ENCODE peak calls at places on chromosome 16, in five cellular contexts. One of them, this sample, is unnamed.

GRCh38 chr16:89138513-89138795 is 33.1 kb upstream of the CDH15 start:
- DNase-seq in gastrocnemius medialis: no peak
- DNase-seq in right lobe of liver: no peak
- DNase-seq in mucosa of descending colon: peak; percentile 4
- DNase-seq in MCF 10A: no peak
- DNase-seq in this sample: no peak

GRCh38 chr16:4474192-4474961 is at the start of gene NMRAL1:
- DNase-seq in gastrocnemius medialis: peak; percentile 65
- DNase-seq in right lobe of liver: peak; percentile 91
- DNase-seq in mucosa of descending colon: peak; percentile 94
- DNase-seq in MCF 10A: peak; percentile 94
- DNase-seq in this sample: peak; percentile 81

GRCh38 chr16:25691519-25692091 is at the start of gene HS3ST4:
- DNase-seq in gastrocnemius medialis: no peak
- DNase-seq in right lobe of liver: no peak
- DNase-seq in mucosa of descending colon: no peak
- DNase-seq in MCF 10A: no peak
- DNase-seq in this sample: no peak

GRCh38 chr16:80971814-80972213 is 34.9 kb downstream of the CMC2 start:
- DNase-seq in gastrocnemius medialis: no peak
- DNase-seq in right lobe of liver: no peak
- DNase-seq in mucosa of descending colon: no peak
- DNase-seq in MCF 10A: no peak
- DNase-seq in this sample: no peak

GRCh38 chr16:9338510-9338909 is 247.1 kb downstream of the HAPSTR1 start:
- DNase-seq in gastrocnemius medialis: no peak
- DNase-seq in right lobe of liver: no peak
- DNase-seq in mucosa of descending colon: no peak
- DNase-seq in MCF 10A: no peak
- DNase-seq in this sample: no peak

GRCh38 chr16:83356266-83356665 is 451.5 kb upstream of the HSBP1 start:
- DNase-seq in gastrocnemius medialis: no peak
- DNase-seq in right lobe of liver: no peak
- DNase-seq in mucosa of descending colon: no peak
- DNase-seq in MCF 10A: peak; percentile 77
- DNase-seq in this sample: no peak

GRCh38 chr16:54288592-54289241 is 2.1 kb upstream of the IRX3 start:
- DNase-seq in gastrocnemius medialis: no peak
- DNase-seq in right lobe of liver: no peak
- DNase-seq in mucosa of descending colon: no peak
- DNase-seq in MCF 10A: no peak
- DNase-seq in this sample: no peak

GRCh38 chr16:13767215-13767614 is 152.7 kb upstream of the ERCC4 start:
- DNase-seq in gastrocnemius medialis: no peak
- DNase-seq in right lobe of liver: no peak
- DNase-seq in mucosa of descending colon: no peak
- DNase-seq in MCF 10A: peak; percentile 24
- DNase-seq in this sample: no peak

GRCh38 chr16:27169511-27170071 is 33.7 kb upstream of the KDM8 start:
- DNase-seq in gastrocnemius medialis: no peak
- DNase-seq in right lobe of liver: no peak
- DNase-seq in mucosa of descending colon: no peak
- DNase-seq in MCF 10A: peak; percentile 23
- DNase-seq in this sample: no peak

GRCh38 chr16:78096386-78096785 is 3.1 kb upstream of the WWOX start:
- DNase-seq in gastrocnemius medialis: no peak
- DNase-seq in right lobe of liver: no peak
- DNase-seq in mucosa of descending colon: no peak
- DNase-seq in MCF 10A: peak; percentile 15
- DNase-seq in this sample: no peak

GRCh38 chr16:30113031-30113710 is at the start of gene GDPD3:
- DNase-seq in gastrocnemius medialis: no peak
- DNase-seq in right lobe of liver: no peak
- DNase-seq in mucosa of descending colon: peak; percentile 92
- DNase-seq in MCF 10A: peak; percentile 50
- DNase-seq in this sample: no peak

GRCh38 chr16:63625141-63625540 is 1496.7 kb downstream of the CDH11 start:
- DNase-seq in gastrocnemius medialis: no peak
- DNase-seq in right lobe of liver: no peak
- DNase-seq in mucosa of descending colon: no peak
- DNase-seq in MCF 10A: peak; percentile 22
- DNase-seq in this sample: no peak

GRCh38 chr16:24253192-24253591 is 2.9 kb upstream of the CACNG3 start:
- DNase-seq in gastrocnemius medialis: no peak
- DNase-seq in right lobe of liver: no peak
- DNase-seq in mucosa of descending colon: no peak
- DNase-seq in MCF 10A: peak; percentile 60
- DNase-seq in this sample: no peak

GRCh38 chr16:14300631-14301149 is 229.6 kb downstream of the MRTFB start:
- DNase-seq in gastrocnemius medialis: peak; percentile 74
- DNase-seq in right lobe of liver: peak; percentile 79
- DNase-seq in mucosa of descending colon: peak; percentile 63
- DNase-seq in MCF 10A: peak; percentile 85
- DNase-seq in this sample: no peak

GRCh38 chr16:47045023-47045422 is 71.5 kb upstream of the DNAJA2 start:
- DNase-seq in gastrocnemius medialis: no peak
- DNase-seq in right lobe of liver: no peak
- DNase-seq in mucosa of descending colon: no peak
- DNase-seq in MCF 10A: no peak
- DNase-seq in this sample: no peak

GRCh38 chr16:47045459-47045858 is 72.0 kb upstream of the DNAJA2 start:
- DNase-seq in gastrocnemius medialis: no peak
- DNase-seq in right lobe of liver: no peak
- DNase-seq in mucosa of descending colon: no peak
- DNase-seq in MCF 10A: no peak
- DNase-seq in this sample: no peak

GRCh38 chr16:47046726-47047602 is 73.5 kb upstream of the DNAJA2 start:
- DNase-seq in gastrocnemius medialis: no peak
- DNase-seq in right lobe of liver: no peak
- DNase-seq in mucosa of descending colon: no peak
- DNase-seq in MCF 10A: no peak
- DNase-seq in this sample: no peak

GRCh38 chr16:47043200-47043599 is 69.7 kb upstream of the DNAJA2 start:
- DNase-seq in gastrocnemius medialis: no peak
- DNase-seq in right lobe of liver: no peak
- DNase-seq in mucosa of descending colon: no peak
- DNase-seq in MCF 10A: no peak
- DNase-seq in this sample: no peak

GRCh38 chr16:47043970-47044684 is 70.7 kb upstream of the DNAJA2 start:
- DNase-seq in gastrocnemius medialis: no peak
- DNase-seq in right lobe of liver: no peak
- DNase-seq in mucosa of descending colon: no peak
- DNase-seq in MCF 10A: no peak
- DNase-seq in this sample: no peak
- TF ChIP-seq CTCF in gastrocnemius medialis: no peak
- TF ChIP-seq CTCF in right lobe of liver: no peak
- TF ChIP-seq CTCF in mucosa of descending colon: no peak
- TF ChIP-seq CTCF in MCF 10A: no peak
- TF ChIP-seq CTCF in this sample: no peak

DNA sequence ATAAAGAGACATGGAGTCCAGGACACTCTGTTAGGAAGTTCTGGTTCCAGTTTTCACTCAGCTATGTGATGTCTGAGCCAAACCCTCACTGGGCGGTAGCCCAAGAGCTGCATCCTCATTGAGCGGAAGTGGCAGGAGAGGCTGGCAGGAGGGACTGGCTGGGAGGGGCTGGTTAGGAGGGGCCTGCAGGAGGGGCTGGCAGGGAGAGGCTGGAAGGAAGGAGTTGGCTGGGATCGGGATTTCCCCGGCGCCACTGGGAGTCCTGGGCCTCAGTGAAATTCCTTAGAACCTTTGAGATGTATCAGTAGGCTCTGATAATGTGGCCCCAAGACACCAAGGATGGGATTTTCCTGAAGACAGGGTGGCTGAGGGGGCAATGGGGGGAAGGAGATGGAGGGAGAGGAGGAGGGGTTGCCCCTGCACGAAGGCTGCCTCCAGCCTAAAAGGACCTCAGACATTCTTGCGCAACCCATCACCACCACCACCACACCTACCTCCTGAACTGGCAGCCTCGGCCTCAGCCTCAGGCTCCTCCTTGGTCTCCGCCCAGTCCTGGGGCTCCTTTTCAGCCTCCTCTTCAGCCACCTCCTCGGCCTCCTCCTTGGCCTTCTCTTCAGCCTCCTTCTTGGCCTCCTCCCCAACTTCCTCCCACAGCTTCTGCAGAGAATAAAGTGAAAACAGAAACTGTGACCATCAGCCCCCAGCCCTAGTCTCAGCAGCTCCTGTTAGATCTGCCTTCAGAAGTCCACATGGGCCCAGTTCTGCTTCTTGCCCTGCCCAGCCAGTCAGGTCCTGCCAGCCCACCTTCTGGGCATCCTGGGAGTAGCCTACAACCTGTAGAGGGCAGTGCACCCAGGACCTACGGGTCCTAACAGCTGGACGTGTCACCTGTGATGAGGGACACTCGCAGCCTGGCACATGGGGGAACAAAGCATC is 31.7 kb downstream of the CNGB1 start:
- DNase-seq in gastrocnemius medialis: no peak
- DNase-seq in right lobe of liver: no peak
- DNase-seq in mucosa of descending colon: peak; percentile 61
- DNase-seq in MCF 10A: peak; percentile 95
- DNase-seq in this sample: no peak
- TF ChIP-seq CTCF in gastrocnemius medialis: no peak
- TF ChIP-seq CTCF in right lobe of liver: peak; percentile 12
- TF ChIP-seq CTCF in mucosa of descending colon: no peak
- TF ChIP-seq CTCF in MCF 10A: no peak
- TF ChIP-seq CTCF in this sample: no peak

DNA sequence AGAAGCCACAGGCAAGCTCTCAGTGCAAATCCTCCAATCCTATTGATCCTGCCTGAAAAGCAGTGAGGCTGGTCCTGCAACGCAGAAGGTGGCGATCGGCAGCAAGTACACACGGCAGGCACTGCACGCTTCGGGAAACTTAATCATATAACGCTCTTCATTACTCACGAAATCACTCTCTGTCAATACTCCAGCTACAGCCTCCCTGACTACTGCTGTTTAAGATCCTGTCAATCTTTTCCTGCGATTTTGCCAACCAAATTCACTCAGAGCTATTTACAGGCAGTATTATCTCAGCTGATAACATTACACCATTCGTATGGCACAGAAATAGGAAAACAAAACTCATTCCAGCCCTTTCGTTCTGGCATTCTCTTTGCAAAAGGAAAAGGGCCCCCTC is 262.3 kb upstream of the CDH8 start:
- DNase-seq in gastrocnemius medialis: no peak
- DNase-seq in right lobe of liver: no peak
- DNase-seq in mucosa of descending colon: no peak
- DNase-seq in MCF 10A: no peak
- DNase-seq in this sample: no peak
- TF ChIP-seq CTCF in gastrocnemius medialis: no peak
- TF ChIP-seq CTCF in right lobe of liver: no peak
- TF ChIP-seq CTCF in mucosa of descending colon: no peak
- TF ChIP-seq CTCF in MCF 10A: no peak
- TF ChIP-seq CTCF in this sample: no peak

GRCh38 chr16:87930456-87930855 is 5.9 kb downstream of the CA5A start:
- DNase-seq in gastrocnemius medialis: no peak
- DNase-seq in right lobe of liver: no peak
- DNase-seq in mucosa of descending colon: no peak
- DNase-seq in MCF 10A: no peak
- DNase-seq in this sample: no peak
- TF ChIP-seq CTCF in gastrocnemius medialis: no peak
- TF ChIP-seq CTCF in right lobe of liver: peak; percentile 11
- TF ChIP-seq CTCF in mucosa of descending colon: no peak
- TF ChIP-seq CTCF in MCF 10A: no peak
- TF ChIP-seq CTCF in this sample: no peak

GRCh38 chr16:70438983-70439862 is at the start of gene ST3GAL2:
- DNase-seq in gastrocnemius medialis: peak; percentile 89
- DNase-seq in right lobe of liver: peak; percentile 96
- DNase-seq in mucosa of descending colon: peak; percentile 94
- DNase-seq in MCF 10A: peak; percentile 94
- DNase-seq in this sample: peak; percentile 79
- TF ChIP-seq CTCF in gastrocnemius medialis: no peak
- TF ChIP-seq CTCF in right lobe of liver: no peak
- TF ChIP-seq CTCF in mucosa of descending colon: no peak
- TF ChIP-seq CTCF in MCF 10A: peak; percentile 5
- TF ChIP-seq CTCF in this sample: no peak

GRCh38 chr16:2223375-2224182 is at the start of gene E4F1:
- DNase-seq in gastrocnemius medialis: peak; percentile 99
- DNase-seq in right lobe of liver: peak; percentile 100
- DNase-seq in mucosa of descending colon: peak; percentile 100
- DNase-seq in MCF 10A: peak; percentile 98
- DNase-seq in this sample: peak; percentile 95

GRCh38 chr16:2226918-2227317 is 3.5 kb downstream of the E4F1 start:
- DNase-seq in gastrocnemius medialis: no peak
- DNase-seq in right lobe of liver: no peak
- DNase-seq in mucosa of descending colon: no peak
- DNase-seq in MCF 10A: no peak
- DNase-seq in this sample: no peak

GRCh38 chr16:2226245-2226793 is 2.9 kb downstream of the E4F1 start:
- DNase-seq in gastrocnemius medialis: no peak
- DNase-seq in right lobe of liver: peak; percentile 86
- DNase-seq in mucosa of descending colon: peak; percentile 49
- DNase-seq in MCF 10A: no peak
- DNase-seq in this sample: no peak

GRCh38 chr16:2228161-2228824 is 4.9 kb downstream of the E4F1 start:
- DNase-seq in gastrocnemius medialis: no peak
- DNase-seq in right lobe of liver: peak; percentile 45
- DNase-seq in mucosa of descending colon: no peak
- DNase-seq in MCF 10A: no peak
- DNase-seq in this sample: no peak

DNA sequence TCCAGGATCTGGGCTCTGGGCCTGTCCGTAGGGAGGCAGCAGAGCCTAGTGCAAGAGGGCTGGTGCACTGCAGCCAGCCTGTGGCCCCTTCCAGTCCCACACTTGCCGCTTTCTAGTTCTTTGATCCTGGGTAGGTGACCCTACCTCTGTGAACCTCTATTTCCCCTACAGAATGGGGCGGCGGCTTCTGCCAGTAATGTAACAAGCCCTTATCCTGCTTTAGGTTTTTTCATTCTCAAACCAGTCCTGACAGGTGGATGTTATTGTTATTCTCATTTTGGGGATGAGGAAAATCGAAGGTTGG is 744 bp downstream of the E4F1 start:
- DNase-seq in gastrocnemius medialis: no peak
- DNase-seq in right lobe of liver: no peak
- DNase-seq in mucosa of descending colon: no peak
- DNase-seq in MCF 10A: no peak
- DNase-seq in this sample: no peak
- TF ChIP-seq CTCF in gastrocnemius medialis: no peak
- TF ChIP-seq CTCF in right lobe of liver: peak; percentile 22
- TF ChIP-seq CTCF in mucosa of descending colon: no peak
- TF ChIP-seq CTCF in MCF 10A: peak; percentile 19
- TF ChIP-seq CTCF in this sample: no peak

GRCh38 chr16:17245727-17246576 is 224.8 kb downstream of the XYLT1 start:
- DNase-seq in gastrocnemius medialis: no peak
- DNase-seq in right lobe of liver: no peak
- DNase-seq in mucosa of descending colon: no peak
- DNase-seq in MCF 10A: no peak
- DNase-seq in this sample: no peak
- TF ChIP-seq CTCF in gastrocnemius medialis: no peak
- TF ChIP-seq CTCF in right lobe of liver: no peak
- TF ChIP-seq CTCF in mucosa of descending colon: no peak
- TF ChIP-seq CTCF in MCF 10A: no peak
- TF ChIP-seq CTCF in this sample: no peak